ENCODE peak calls at places on chromosomes 6 and 20, in five cellular contexts. A is neural progenitor cell, U is HCT116, T is colonic mucosa, Y is astrocyte. M is an unnamed sample.

GRCh38 chr20:63334356-63334755 is 26.8 kb downstream of the CHRNA4 start:
- DNase-seq in T (no peak), U (no peak), A (no peak), Y (no peak), M (no peak)

GRCh38 chr6:125868996-125869395 is 78.2 kb downstream of the NCOA7 start:
- DNase-seq in Y (no peak), T (no peak), U (no peak), A (no peak), M (no peak)

GRCh38 chr6:32168807-32169206 is 4.4 kb downstream of the EGFL8 start:
- DNase-seq in T (no peak), U (no peak), A (no peak), Y (no peak), M (no peak)

GRCh38 chr6:54695815-54696214 is 150.8 kb upstream of the FAM83B start:
- DNase-seq in U (no peak), T (no peak), A (no peak), Y (no peak), M (no peak)

GRCh38 chr20:18717062-18717461 is 96.5 kb upstream of the SCP2D1 start:
- DNase-seq in T (no peak), Y (no peak), U (no peak), A (no peak), M (no peak)

GRCh38 chr6:21856096-21856825 is 262.7 kb downstream of the SOX4 start:
- DNase-seq in T (no peak), A (no peak), Y (peak; percentile 96), U (no peak), M (peak; percentile 69)

GRCh38 chr6:91042656-91043055 is 455.8 kb upstream of the MAP3K7 start:
- DNase-seq in A (no peak), Y (no peak), U (no peak), T (no peak), M (no peak)

GRCh38 chr6:36266913-36267644 is 2.8 kb upstream of the PNPLA1 start:
- DNase-seq in Y (no peak), A (no peak), U (no peak), T (no peak), M (no peak)

GRCh38 chr6:145829950-145830349 is 15.4 kb upstream of the FBXO30 start:
- DNase-seq in U (no peak), A (no peak), Y (peak; percentile 27), T (no peak), M (no peak)

GRCh38 chr6:85078071-85078470 is 313.7 kb upstream of the TBX18 start:
- DNase-seq in A (no peak), Y (peak; percentile 86), U (peak; percentile 26), T (no peak), M (no peak)

GRCh38 chr6:75850026-75850385 is 101.0 kb downstream of the MYO6 start:
- DNase-seq in U (no peak), A (no peak), T (no peak), Y (no peak), M (no peak)

GRCh38 chr6:72522735-72523141 is 99.1 kb upstream of the KCNQ5 start:
- DNase-seq in U (no peak), Y (no peak), A (peak; percentile 67), T (no peak), M (peak; percentile 50)

GRCh38 chr20:10576411-10576810 is 97.4 kb downstream of the JAG1 start:
- DNase-seq in U (no peak), A (no peak), T (no peak), Y (no peak), M (no peak)

GRCh38 chr20:63765082-63765873 is 25.7 kb downstream of the SLC2A4RG start:
- DNase-seq in T (no peak), Y (no peak), U (no peak), A (no peak), M (no peak)

GRCh38 chr6:124958759-124959354 is 3.4 kb upstream of the RNF217 start:
- DNase-seq in A (no peak), T (no peak), U (no peak), Y (peak; percentile 84), M (no peak)

GRCh38 chr6:21946298-21946783 is 350.5 kb downstream of the PRL start:
- DNase-seq in U (no peak), Y (peak; percentile 99), A (no peak), T (no peak), M (no peak)

GRCh38 chr6:21664263-21665081 is 70.9 kb downstream of the SOX4 start:
- DNase-seq in U (no peak), A (peak; percentile 79), Y (peak; percentile 27), T (peak; percentile 24), M (no peak)

GRCh38 chr20:3559637-3560036 is 88.8 kb downstream of the ATRN start:
- DNase-seq in T (no peak), Y (no peak), A (no peak), U (no peak), M (no peak)

GRCh38 chr6:149560736-149561135 is 5.4 kb upstream of the GINM1 start:
- DNase-seq in A (peak; percentile 34), U (peak; percentile 58), Y (no peak), T (no peak), M (no peak)

GRCh38 chr6:8006208-8006607 is 58.0 kb downstream of the BLOC1S5 start:
- DNase-seq in U (peak; percentile 27), A (peak; percentile 24), T (no peak), Y (no peak), M (no peak)

GRCh38 chr20:49699200-49699992 is 14.3 kb downstream of the B4GALT5 start:
- DNase-seq in A (no peak), T (no peak), Y (peak; percentile 81), U (no peak), M (no peak)

GRCh38 chr6:159112714-159113113 is 56.5 kb upstream of the FNDC1 start:
- DNase-seq in T (no peak), Y (no peak), A (no peak), U (no peak), M (no peak)

GRCh38 chr20:14553774-14554524 is 216.5 kb upstream of the FLRT3 start:
- DNase-seq in U (no peak), Y (peak; percentile 14), A (no peak), T (no peak), M (no peak)
- H3K9ac ChIP-seq in U (no peak overlapping the region), Y (no peak overlapping the region), A (no peak overlapping the region), T (no peak overlapping the region), M (no peak overlapping the region)

DNA sequence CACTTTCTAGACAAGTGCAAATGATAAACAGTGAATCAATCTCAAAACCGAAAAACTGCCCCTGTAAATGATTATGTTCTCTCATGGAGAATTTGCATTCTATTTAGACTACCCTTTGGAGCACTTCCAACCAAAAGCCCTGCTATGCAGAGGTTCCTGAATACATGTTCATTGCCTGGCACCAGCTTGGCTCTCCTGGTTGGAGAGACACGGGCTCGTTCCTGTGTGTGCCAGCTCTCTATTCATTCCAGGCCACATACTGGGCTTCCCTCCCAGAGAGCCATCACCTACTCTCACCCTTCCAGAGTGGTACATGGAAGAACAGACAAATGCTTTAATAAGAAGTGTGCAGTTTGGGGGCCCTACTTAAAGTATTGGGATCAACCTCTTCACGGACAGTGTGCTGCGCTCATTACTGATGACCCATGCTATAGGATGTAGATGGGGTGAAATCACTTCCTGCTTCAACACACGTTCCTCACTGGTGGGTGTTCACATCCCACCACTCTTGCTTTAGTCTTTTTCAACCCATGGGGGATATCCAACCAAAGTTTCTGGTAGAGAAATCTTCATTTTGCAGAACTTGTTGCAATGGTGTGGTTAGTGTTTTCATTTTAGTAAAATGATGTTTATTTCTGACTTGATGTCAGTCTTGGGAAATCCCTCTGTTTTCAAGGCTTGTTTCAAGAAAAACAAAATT is 38.5 kb upstream of the NAA20 start:
- DNase-seq in A (no peak), T (no peak), Y (no peak), U (no peak), M (no peak)
- H3K4me1 ChIP-seq in A (peaks cover 20% of the 10 kb centered on the region), T (no peaks in the 10 kb centered on the region), Y (peaks cover 43% of the 10 kb centered on the region), U (peaks cover 59% of the 10 kb centered on the region), M (peaks cover 57% of the 10 kb centered on the region)

DNA sequence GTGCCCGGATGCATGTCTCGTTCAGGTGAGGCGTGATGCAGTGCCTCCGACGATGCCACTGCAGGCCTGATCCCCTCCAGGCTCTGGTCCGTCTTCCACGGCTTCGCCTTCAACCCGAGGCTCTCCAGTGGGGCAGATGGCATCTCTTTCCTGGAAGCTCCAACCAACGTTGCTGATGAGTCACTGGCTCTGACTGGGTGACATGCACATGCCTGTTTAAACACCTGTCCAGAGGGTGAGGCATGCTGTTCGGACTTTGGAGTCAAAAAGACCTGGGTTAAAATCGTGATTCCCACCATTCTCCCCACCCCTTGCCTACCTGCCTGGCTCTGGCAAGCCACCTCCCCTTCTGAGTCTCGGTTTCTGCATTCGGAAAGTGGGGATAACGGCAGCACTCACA is 8.7 kb upstream of the EDN3 start:
- DNase-seq in Y (no peak), T (peak; percentile 58), U (no peak), A (no peak), M (no peak)
- H3K27me3 ChIP-seq in Y (no peaks in the 10 kb centered on the region), T (no peaks in the 10 kb centered on the region), U (peaks cover 28% of the 10 kb centered on the region), A (peaks cover 11% of the 10 kb centered on the region), M (no peaks in the 10 kb centered on the region)

GRCh38 chr6:50826803-50827202 is 8.1 kb downstream of the TFAP2B start:
- DNase-seq in A (peak; percentile 77), T (no peak), Y (no peak), U (no peak), M (no peak)

GRCh38 chr6:50832912-50833311 is 14.2 kb downstream of the TFAP2B start:
- DNase-seq in Y (no peak), T (no peak), U (no peak), A (no peak), M (no peak)

GRCh38 chr6:50834929-50835328 is 16.3 kb downstream of the TFAP2B start:
- DNase-seq in U (no peak), T (no peak), A (no peak), Y (no peak), M (no peak)

GRCh38 chr6:50829898-50830439 is 11.3 kb downstream of the TFAP2B start:
- DNase-seq in A (peak; percentile 1), Y (no peak), T (no peak), U (no peak), M (no peak)

GRCh38 chr6:50831216-50831615 is 12.5 kb downstream of the TFAP2B start:
- DNase-seq in Y (no peak), A (peak; percentile 52), T (no peak), U (no peak), M (no peak)
- H3K9ac ChIP-seq in Y (no peak overlapping the region), A (no peak overlapping the region), T (no peak overlapping the region), U (no peak overlapping the region), M (no peak overlapping the region)

GRCh38 chr6:119311514-119312142 is 37.9 kb downstream of the MAN1A1 start:
- DNase-seq in T (no peak), Y (no peak), U (no peak), A (peak; percentile 80), M (no peak)

GRCh38 chr6:119312441-119312840 is 37.1 kb downstream of the MAN1A1 start:
- DNase-seq in A (no peak), Y (no peak), T (no peak), U (no peak), M (no peak)

GRCh38 chr6:119312875-119313338 is 36.7 kb downstream of the MAN1A1 start:
- DNase-seq in U (no peak), Y (no peak), T (peak; percentile 31), A (no peak), M (no peak)

GRCh38 chr6:119314894-119315272 is 34.7 kb downstream of the MAN1A1 start:
- DNase-seq in T (no peak), U (no peak), A (no peak), Y (no peak), M (no peak)

GRCh38 chr6:119313937-119314893 is 35.3 kb downstream of the MAN1A1 start:
- DNase-seq in A (no peak), T (no peak), U (no peak), Y (no peak), M (no peak)
- H3K4me1 ChIP-seq in A (peaks cover 31% of the 10 kb centered on the region), T (no peaks in the 10 kb centered on the region), U (peaks cover 55% of the 10 kb centered on the region), Y (no peaks in the 10 kb centered on the region), M (no peaks in the 10 kb centered on the region)

GRCh38 chr6:30130887-30131862 is 4.8 kb upstream of the TRIM40 start:
- DNase-seq in Y (peak; percentile 72), A (peak; percentile 92), U (peak; percentile 76), T (peak; percentile 78), M (peak; percentile 57)
- H3K27me3 ChIP-seq in Y (peaks cover 63% of the 10 kb centered on the region), A (peaks cover 84% of the 10 kb centered on the region), U (no peaks in the 10 kb centered on the region), T (no peaks in the 10 kb centered on the region), M (peaks cover 49% of the 10 kb centered on the region)